ENCODE peak calls at places on chromosomes 6 and 20, in four cellular contexts. T is AG09319, Q is A549, B is WTC11. O is an unnamed sample.

GRCh38 chr6:34190504-34191122 is 44.7 kb upstream of the GRM4 start:
- DNase-seq in Q (no peak), B (no peak), T (no peak), O (peak)

GRCh38 chr6:39550191-39550590 is 175.0 kb downstream of the KIF6 start:
- DNase-seq in Q (no peak), B (no peak), T (no peak), O (no peak)

GRCh38 chr20:34512955-34513419 is 3.2 kb upstream of the DYNLRB1 start:
- DNase-seq in T (no peak), B (no peak), Q (peak), O (no peak)

GRCh38 chr20:43843965-43844660 is 70.5 kb upstream of the TOX2 start:
- DNase-seq in T (no peak), Q (no peak), B (no peak), O (no peak)

GRCh38 chr20:37521091-37521771 is at the start of gene NNAT:
- DNase-seq in B (peak), Q (no peak), T (no peak), O (no peak)

GRCh38 chr6:91149246-91149645 is 562.4 kb upstream of the MAP3K7 start:
- DNase-seq in Q (no peak), T (no peak), B (no peak), O (no peak)

GRCh38 chr6:75077694-75078093 is 128.2 kb downstream of the COL12A1 start:
- DNase-seq in B (no peak), T (no peak), Q (no peak), O (no peak)

GRCh38 chr20:19138758-19139157 is 73.7 kb upstream of the SLC24A3 start:
- DNase-seq in T (no peak), B (no peak), Q (no peak), O (no peak)

GRCh38 chr6:112407191-112407590 is 60.1 kb downstream of the RFPL4B start:
- DNase-seq in Q (no peak), T (no peak), B (no peak), O (no peak)

GRCh38 chr6:24927234-24927955 is 8.4 kb downstream of the RIPOR2 start:
- DNase-seq in T (no peak), B (no peak), Q (no peak), O (no peak)

GRCh38 chr20:47202765-47203667 is 153.5 kb downstream of the ZMYND8 start:
- DNase-seq in B (no peak), Q (no peak), T (no peak), O (no peak)

GRCh38 chr6:36570264-36570663 is 23.0 kb upstream of the STK38 start:
- DNase-seq in T (no peak), B (no peak), Q (no peak), O (no peak)

GRCh38 chr20:47258745-47259695 is 97.5 kb downstream of the ZMYND8 start:
- DNase-seq in B (no peak), T (no peak), Q (peak), O (no peak)

GRCh38 chr20:45833883-45834796 is 541 bp downstream of the SNX21 start:
- DNase-seq in Q (peak), B (peak), T (no peak), O (peak)

GRCh38 chr6:125597411-125598253 is 151.8 kb upstream of the HEY2 start:
- DNase-seq in Q (no peak), B (no peak), T (no peak), O (no peak)

GRCh38 chr6:81049425-81050042 is 702.9 kb downstream of the TENT5A start:
- DNase-seq in T (no peak), B (no peak), Q (no peak), O (no peak)

GRCh38 chr6:122530440-122531046 is 58.9 kb upstream of the SERINC1 start:
- DNase-seq in T (peak), B (peak), Q (peak), O (no peak)

GRCh38 chr20:48338717-48339116 is 489.1 kb downstream of the PREX1 start:
- DNase-seq in B (no peak), T (no peak), Q (no peak), O (no peak)

GRCh38 chr20:34558320-34559202 is at the start of gene MAP1LC3A:
- DNase-seq in Q (peak), T (peak), B (peak), O (peak)

GRCh38 chr20:50165687-50166554 is 12.4 kb upstream of the PEDS1 start:
- DNase-seq in B (peak), T (peak), Q (peak), O (peak)

GRCh38 chr20:6012166-6012565 is 41.7 kb downstream of the LRRN4 start:
- DNase-seq in Q (no peak), B (no peak), T (no peak), O (no peak)

GRCh38 chr6:149153100-149153499 is 164.4 kb upstream of the TAB2 start:
- DNase-seq in B (no peak), Q (no peak), T (no peak), O (no peak)

GRCh38 chr6:157323924-157324276 is 581 bp upstream of the TMEM242 start:
- DNase-seq in T (peak), B (peak), Q (peak), O (no peak)

GRCh38 chr6:152637422-152638047 is 373 bp upstream of the SYNE1 start:
- DNase-seq in T (no peak), B (no peak), Q (peak), O (no peak)

GRCh38 chr6:153373869-153374268 is 242.8 kb upstream of the RGS17 start:
- DNase-seq in T (no peak), B (no peak), Q (no peak), O (no peak)

GRCh38 chr6:106538145-106538544 is 91.2 kb downstream of the RTN4IP1 start:
- DNase-seq in B (no peak), T (no peak), Q (no peak), O (no peak)

GRCh38 chr6:7532821-7533220 is 8.7 kb upstream of the DSP start:
- DNase-seq in T (no peak), Q (no peak), B (peak), O (no peak)

DNA sequence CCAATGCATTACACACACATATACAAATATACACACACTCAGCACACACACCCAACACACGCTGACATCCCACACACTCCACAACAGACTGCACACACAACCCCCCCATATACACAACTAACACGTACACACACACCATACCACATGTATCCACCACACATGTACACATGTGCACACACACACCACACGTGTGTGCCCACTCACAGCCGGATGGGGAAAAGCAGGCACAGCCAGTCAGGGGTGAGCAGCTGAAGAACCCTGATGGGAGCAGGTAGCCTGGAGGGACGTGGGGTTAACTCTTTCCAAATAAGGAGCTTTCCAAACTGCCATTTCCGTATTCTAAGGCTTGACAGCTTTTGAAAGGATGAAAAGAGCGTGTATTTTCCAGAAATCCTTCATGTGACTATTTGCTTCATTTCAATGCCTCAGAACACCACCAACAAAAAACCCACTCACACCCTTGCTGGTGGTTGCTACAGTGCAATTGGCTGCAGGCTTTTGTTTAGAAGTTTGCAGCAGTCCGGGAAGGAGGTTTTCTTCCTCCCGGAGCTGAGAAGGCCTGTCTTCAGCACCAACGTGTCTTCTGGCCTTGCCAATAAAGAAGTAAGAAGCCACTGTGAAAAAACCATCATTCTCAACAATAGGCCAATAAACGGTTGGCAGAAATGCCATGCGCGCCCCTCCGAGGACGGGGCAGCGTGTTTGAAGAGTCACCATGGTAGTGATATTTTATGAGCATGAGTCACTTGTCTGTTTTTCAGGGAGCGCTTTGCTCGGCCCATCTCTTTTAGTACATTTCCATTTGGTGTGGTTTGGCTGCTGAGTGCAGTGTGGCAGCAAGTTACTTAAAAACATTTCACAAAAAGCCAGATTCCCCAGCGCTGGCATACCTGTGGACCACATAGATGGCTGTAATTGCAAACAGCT is 131.3 kb upstream of the GMDS start:
- DNase-seq in B (no peak), T (no peak), Q (peak), O (no peak)
- TF ChIP-seq CTCF in B (no peak), T (no peak), Q (no peak), O (no peak)

GRCh38 chr6:17381429-17382147 is 11.8 kb upstream of the CAP2 start:
- DNase-seq in B (no peak), T (no peak), Q (peak), O (no peak)
- TF ChIP-seq CTCF in B (no peak), T (no peak), Q (no peak), O (no peak)

DNA sequence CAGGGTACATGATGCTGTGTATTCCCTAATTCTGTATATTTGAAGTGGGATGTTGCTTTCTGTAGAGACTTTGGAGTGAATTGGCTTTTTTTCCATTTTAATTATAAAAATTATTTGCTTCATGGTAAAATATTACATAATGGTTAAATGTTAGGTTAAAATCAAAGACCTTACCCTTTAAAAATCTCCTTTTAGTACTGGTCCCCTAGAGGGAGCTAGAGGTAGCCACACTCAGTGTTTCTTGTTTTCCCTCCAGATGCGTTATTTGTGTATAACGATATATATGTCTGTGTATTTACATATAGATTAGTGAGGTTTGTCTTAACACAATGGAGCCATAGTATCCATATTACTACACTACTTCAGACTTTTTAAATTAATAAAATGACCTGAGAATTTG is 146.7 kb downstream of the PLCB4 start:
- DNase-seq in T (no peak), Q (peak), B (no peak), O (no peak)
- TF ChIP-seq CTCF in T (peak), Q (peak), B (no peak), O (peak)

GRCh38 chr20:58212636-58213035 is 15.8 kb downstream of the ANKRD60 start:
- DNase-seq in B (no peak), T (no peak), Q (no peak), O (no peak)

GRCh38 chr20:58213716-58214115 is 14.7 kb downstream of the ANKRD60 start:
- DNase-seq in B (no peak), T (no peak), Q (no peak), O (no peak)

GRCh38 chr20:58214310-58214709 is 14.1 kb downstream of the ANKRD60 start:
- DNase-seq in B (no peak), T (no peak), Q (no peak), O (no peak)

GRCh38 chr20:58215116-58215515 is 13.3 kb downstream of the ANKRD60 start:
- DNase-seq in T (no peak), B (no peak), Q (no peak), O (no peak)

GRCh38 chr20:58213112-58213511 is 15.3 kb downstream of the ANKRD60 start:
- DNase-seq in Q (peak), B (no peak), T (no peak), O (no peak)
- TF ChIP-seq CTCF in Q (peak), B (no peak), T (no peak), O (peak)

DNA sequence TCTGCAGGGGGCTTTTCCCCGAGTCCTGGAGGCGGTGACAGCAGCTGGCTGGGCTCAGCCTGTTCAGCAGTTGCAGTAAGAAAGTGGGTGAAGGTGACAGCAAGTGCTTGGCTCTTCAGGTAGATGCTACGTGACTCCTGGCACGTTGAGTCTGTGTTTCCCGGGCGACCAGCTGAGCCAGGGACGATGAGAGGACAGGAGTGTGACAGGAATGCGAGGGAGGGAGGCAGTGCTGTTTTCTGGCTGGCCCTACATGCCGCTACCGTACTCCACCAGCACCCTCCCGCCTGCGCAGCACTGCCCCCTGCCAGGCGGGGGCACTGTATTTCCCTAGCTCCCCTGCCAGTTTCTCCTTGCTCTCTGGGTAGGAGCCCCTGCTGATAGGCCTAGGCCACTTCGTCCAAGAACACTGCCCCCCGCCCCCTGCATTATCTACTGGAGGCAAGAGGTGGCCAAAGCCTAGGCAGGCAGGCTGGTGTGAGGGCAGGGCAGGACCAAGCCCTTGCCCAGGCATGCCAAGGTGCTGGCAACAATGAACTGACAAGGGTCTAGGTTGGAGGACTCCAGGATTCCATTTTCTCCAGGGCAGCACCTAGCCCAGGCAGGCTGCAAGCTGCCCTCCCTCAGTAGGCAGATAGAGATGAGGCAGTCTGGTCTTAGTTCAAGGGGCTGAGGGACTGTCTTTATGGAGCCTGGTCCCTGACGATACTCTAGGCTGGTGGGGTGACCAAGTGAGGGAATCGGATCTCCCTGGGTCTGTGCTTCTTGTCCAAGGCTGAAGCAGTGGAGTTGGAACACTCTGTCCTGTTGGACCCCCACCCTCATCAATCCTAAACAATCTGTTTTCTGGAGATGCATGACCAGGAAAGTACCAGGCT is 19.2 kb downstream of the MRPS18A start:
- DNase-seq in Q (peak), T (no peak), B (peak), O (no peak)
- TF ChIP-seq CTCF in Q (peak), T (peak), B (peak), O (peak)

DNA sequence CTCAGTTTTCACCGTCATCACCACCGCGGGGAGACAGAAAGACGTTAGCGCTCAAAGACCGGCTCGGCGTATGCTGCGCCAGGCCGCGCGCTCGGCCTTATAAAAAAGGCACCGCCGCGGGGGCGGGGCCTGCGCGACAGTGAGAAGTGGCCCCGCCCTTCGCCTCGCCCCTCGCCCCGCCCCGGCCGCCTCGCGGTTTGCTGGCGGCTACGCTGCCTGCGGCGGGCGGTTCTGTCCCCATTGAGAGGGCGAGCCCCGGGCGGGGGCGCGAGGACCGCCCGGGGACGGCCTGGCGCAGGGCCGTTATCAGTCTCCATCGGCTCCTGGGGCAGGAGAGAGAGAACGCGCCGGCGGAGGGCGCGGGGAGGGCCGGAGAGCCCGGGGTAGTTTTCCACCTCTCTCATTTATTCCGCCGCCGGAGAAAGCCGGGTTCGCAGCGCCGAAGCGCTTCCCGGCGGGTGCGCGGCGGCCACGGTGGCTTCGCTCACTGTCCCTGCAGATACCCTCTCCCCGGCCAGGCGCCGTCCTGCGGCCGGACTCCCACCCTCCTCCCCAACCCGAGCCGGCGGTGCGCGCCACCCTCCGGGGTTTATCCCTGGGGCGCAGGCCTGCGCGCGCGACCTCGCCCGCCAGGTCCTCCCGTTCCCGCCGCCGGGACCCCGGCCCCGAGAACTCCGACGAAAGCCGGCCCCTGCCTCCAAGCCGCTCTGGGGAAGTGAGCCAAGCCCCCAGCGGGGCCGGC is 122.5 kb upstream of the SLC2A12 start:
- DNase-seq in T (peak), B (peak), Q (peak), O (peak)
- TF ChIP-seq CTCF in T (no peak), B (no peak), Q (no peak), O (peak)

GRCh38 chr6:15244605-15245360 is 1.1 kb upstream of the JARID2 start:
- DNase-seq in T (no peak), Q (peak), B (peak), O (no peak)

GRCh38 chr6:15247214-15247749 is 1.4 kb downstream of the JARID2 start:
- DNase-seq in T (no peak), Q (no peak), B (no peak), O (no peak)

GRCh38 chr6:15246217-15247211 is 645 bp downstream of the JARID2 start:
- DNase-seq in T (no peak), B (no peak), Q (no peak), O (no peak)

GRCh38 chr6:15243994-15244604 is 1.8 kb upstream of the JARID2 start:
- DNase-seq in B (peak), Q (peak), T (no peak), O (no peak)

DNA sequence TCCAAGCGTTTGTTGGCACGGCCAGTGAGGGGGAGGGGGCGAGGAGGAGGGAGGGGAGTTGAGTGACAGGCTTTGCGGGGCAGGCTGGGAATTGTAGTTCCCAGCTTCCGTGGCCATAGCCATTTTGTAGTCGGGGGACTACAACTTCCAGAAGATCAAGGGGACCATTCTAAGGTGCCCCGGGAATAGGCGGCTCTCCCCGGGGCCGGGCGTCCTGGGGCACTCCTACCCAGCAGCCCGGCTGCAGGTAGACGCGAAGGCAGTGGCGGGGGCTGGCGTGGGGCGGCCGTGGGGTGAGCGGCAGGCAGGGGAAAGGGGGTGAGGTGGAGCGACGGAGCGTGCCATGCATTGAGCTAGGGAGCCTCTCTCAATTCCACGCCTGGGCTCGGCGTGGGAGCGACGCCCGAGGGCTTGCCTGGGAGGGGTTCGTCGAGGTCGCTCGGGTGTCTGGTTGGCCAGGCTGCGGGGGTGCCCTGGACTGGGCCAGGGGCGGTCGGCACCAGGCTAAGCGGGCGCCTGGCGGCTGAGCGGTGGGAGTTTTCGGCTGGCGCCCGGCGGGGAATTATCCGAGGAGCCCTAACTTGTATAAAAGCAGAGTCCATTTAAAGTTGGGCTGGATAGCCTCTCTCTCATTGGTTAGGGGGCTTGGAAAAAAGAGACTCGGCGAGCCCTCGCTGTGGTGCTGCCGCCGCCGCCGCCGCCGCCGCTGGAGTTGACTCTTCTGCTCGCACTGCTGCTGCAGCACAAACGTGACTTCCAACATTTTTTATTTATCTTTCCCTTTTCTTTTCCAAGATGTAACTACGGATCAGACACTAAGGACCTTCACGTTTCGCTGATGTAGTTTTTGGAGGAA is at the start of gene JARID2:
- DNase-seq in T (peak), Q (peak), B (peak), O (peak)
- TF ChIP-seq CTCF in T (no peak), Q (no peak), B (no peak), O (no peak)

DNA sequence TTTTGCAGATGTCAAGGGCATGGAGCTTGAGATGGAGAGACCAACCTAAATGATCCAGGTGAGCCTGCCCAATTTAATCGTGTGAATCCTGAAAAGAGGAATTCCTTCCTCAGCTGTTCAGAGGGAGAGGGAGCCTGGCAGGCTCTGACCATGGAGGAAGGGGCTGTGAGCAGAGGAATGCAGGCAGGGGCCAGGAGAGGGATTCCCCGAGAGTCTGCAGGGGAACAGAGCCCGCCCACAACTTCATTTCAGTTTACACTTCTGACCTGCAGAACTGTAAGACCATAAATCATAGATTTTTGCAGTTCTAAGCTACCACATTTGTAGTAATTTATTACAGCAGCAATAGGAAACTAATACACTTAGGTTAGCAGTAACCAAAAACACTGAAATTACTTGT is 164.1 kb downstream of the TBXT start:
- DNase-seq in B (no peak), T (no peak), Q (no peak), O (no peak)
- TF ChIP-seq CTCF in B (no peak), T (no peak), Q (no peak), O (no peak)

O was measured in chondrocyte.